ENCODE peak calls at places on chromosomes 3 and 15, in ten cellular contexts. C is activated CD4-positive, alpha-beta T cell treated with anti-CD3 and anti-CD28 coated beads, Interleukin-2, amount 50 U/mL, for 24 hours; L is CD8-positive, alpha-beta T cell; X is NCI-H1105; R is NCI-H446 treated with DMSO at 0.1 percent for 48 hours; E is AG10803; U is NK-92 treated with Interleukin-12 subunit alpha and Interleukin-12 subunit beta, amount 100 ng/mL, for 24 hours; H is aorta; Q is progenitor cell of endocrine pancreas; G is adrenal gland. J is an unnamed sample.

GRCh38 chr15:60589253-60589652 is 110.3 kb upstream of the ICE2 start:
- DNase-seq in C (no peak), L (no peak), X (no peak), R (no peak), E (no peak), U (peak; percentile 41), H (no peak), Q (no peak), G (no peak), J (no peak)

GRCh38 chr3:195886181-195887141 is 21.9 kb downstream of the TNK2 start:
- DNase-seq in C (no peak), L (no peak), X (no peak), R (no peak), E (peak; percentile 73), U (no peak), H (no peak), Q (no peak), G (no peak), J (no peak)

GRCh38 chr15:29790607-29791006 is 31.7 kb downstream of the TJP1 start:
- DNase-seq in C (no peak), L (no peak), X (no peak), R (no peak), E (no peak), U (no peak), H (no peak), Q (no peak), G (no peak), J (no peak)

GRCh38 chr3:27093771-27094170 is 275.4 kb downstream of the NEK10 start:
- DNase-seq in C (no peak), L (no peak), X (no peak), R (no peak), E (no peak), U (no peak), H (no peak), Q (no peak), G (no peak), J (no peak)

GRCh38 chr3:12470680-12471079 is 13.6 kb upstream of the TSEN2 start:
- DNase-seq in C (no peak), L (no peak), X (no peak), R (no peak), E (no peak), U (no peak), H (no peak), Q (no peak), G (no peak), J (no peak)

GRCh38 chr15:80072285-80072684 is 12.8 kb downstream of the ZFAND6 start:
- DNase-seq in C (peak; percentile 10), L (no peak), X (peak; percentile 66), R (peak; percentile 92), E (peak; percentile 87), U (no peak), H (no peak), Q (no peak), G (no peak), J (peak; percentile 94)

GRCh38 chr3:167740961-167741587 is 5.6 kb downstream of the SERPINI1 start:
- DNase-seq in C (no peak), L (peak; percentile 24), X (peak; percentile 20), R (no peak), E (peak; percentile 18), U (no peak), H (no peak), Q (no peak), G (no peak), J (no peak)

GRCh38 chr3:69712933-69713332 is 26.3 kb upstream of the MITF start:
- DNase-seq in C (no peak), L (no peak), X (no peak), R (no peak), E (no peak), U (no peak), H (no peak), Q (no peak), G (no peak), J (no peak)

GRCh38 chr15:85314139-85314538 is 66.3 kb upstream of the AKAP13 start:
- DNase-seq in C (no peak), L (no peak), X (no peak), R (no peak), E (peak; percentile 62), U (no peak), H (no peak), Q (no peak), G (no peak), J (no peak)

GRCh38 chr3:170780955-170781354 is 89.0 kb downstream of the RPL22L1 start:
- DNase-seq in C (no peak), L (no peak), X (no peak), R (no peak), E (peak; percentile 35), U (no peak), H (no peak), Q (no peak), G (no peak), J (no peak)

GRCh38 chr3:126348308-126348920 is 8.8 kb downstream of the KLF15 start:
- DNase-seq in C (no peak), L (peak; percentile 2), X (no peak), R (no peak), E (no peak), U (no peak), H (peak; percentile 40), Q (peak; percentile 8), G (peak; percentile 18), J (no peak)

GRCh38 chr3:58637509-58637908 is 29.1 kb downstream of the FAM3D start:
- DNase-seq in C (no peak), L (no peak), X (no peak), R (no peak), E (no peak), U (no peak), H (no peak), Q (no peak), G (no peak), J (no peak)

GRCh38 chr3:81249540-81250029 is 511.9 kb downstream of the GBE1 start:
- DNase-seq in C (no peak), L (no peak), X (no peak), R (no peak), E (peak; percentile 31), U (no peak), H (no peak), Q (no peak), G (no peak), J (no peak)

GRCh38 chr15:48005921-48006541 is 114.8 kb upstream of the SLC24A5 start:
- DNase-seq in C (no peak), L (no peak), X (no peak), R (no peak), E (peak; percentile 22), U (no peak), H (no peak), Q (no peak), G (no peak), J (no peak)

GRCh38 chr3:129182390-129183180 is 1.1 kb downstream of the CNBP start:
- DNase-seq in C (no peak), L (no peak), X (no peak), R (no peak), E (peak; percentile 66), U (peak; percentile 22), H (no peak), Q (no peak), G (no peak), J (no peak)

GRCh38 chr3:18124501-18124900 is 300.6 kb downstream of the SATB1 start:
- DNase-seq in C (no peak), L (no peak), X (no peak), R (no peak), E (peak; percentile 82), U (no peak), H (no peak), Q (no peak), G (no peak), J (no peak)

GRCh38 chr15:50906954-50907865 is 1.3 kb upstream of the AP4E1 start:
- DNase-seq in C (peak; percentile 81), L (peak; percentile 67), X (no peak), R (no peak), E (no peak), U (peak; percentile 95), H (no peak), Q (no peak), G (no peak), J (no peak)

GRCh38 chr3:23916152-23916885 is 471 bp downstream of the NKIRAS1 start:
- DNase-seq in C (peak; percentile 11), L (no peak), X (no peak), R (no peak), E (peak; percentile 10), U (peak; percentile 27), H (no peak), Q (no peak), G (no peak), J (no peak)

GRCh38 chr3:49173116-49173791 is 1.9 kb downstream of the KLHDC8B start:
- DNase-seq in C (no peak), L (no peak), X (peak; percentile 73), R (no peak), E (no peak), U (no peak), H (no peak), Q (no peak), G (peak; percentile 83), J (no peak)

GRCh38 chr3:89565098-89565497 is 457.7 kb downstream of the EPHA3 start:
- DNase-seq in C (no peak), L (no peak), X (no peak), R (no peak), E (no peak), U (no peak), H (no peak), Q (no peak), G (no peak), J (no peak)

GRCh38 chr3:194351952-194352536 is 916 bp upstream of the CPN2 start:
- DNase-seq in C (no peak), L (no peak), X (no peak), R (no peak), E (no peak), U (no peak), H (no peak), Q (no peak), G (no peak), J (no peak)

GRCh38 chr3:128556949-128557348 is 63.9 kb upstream of the GATA2 start:
- DNase-seq in C (no peak), L (no peak), X (no peak), R (no peak), E (no peak), U (no peak), H (peak; percentile 64), Q (no peak), G (no peak), J (no peak)

GRCh38 chr3:119676020-119676419 is 1.2 kb downstream of the COX17 start:
- DNase-seq in C (no peak), L (no peak), X (no peak), R (no peak), E (no peak), U (no peak), H (no peak), Q (no peak), G (no peak), J (no peak)

GRCh38 chr15:38440353-38441129 is 13.4 kb upstream of the FAM98B start:
- DNase-seq in C (peak; percentile 48), L (peak; percentile 55), X (peak; percentile 21), R (no peak), E (peak; percentile 59), U (no peak), H (no peak), Q (peak; percentile 32), G (peak; percentile 47), J (peak; percentile 61)

GRCh38 chr3:40930772-40931171 is 268.5 kb upstream of the CTNNB1 start:
- DNase-seq in C (no peak), L (no peak), X (no peak), R (no peak), E (no peak), U (no peak), H (no peak), Q (no peak), G (no peak), J (no peak)

GRCh38 chr3:46947981-46948791 is 28.4 kb downstream of the CCDC12 start:
- DNase-seq in C (peak; percentile 53), L (peak; percentile 76), X (no peak), R (no peak), E (no peak), U (peak; percentile 49), H (no peak), Q (no peak), G (peak; percentile 91), J (no peak)

GRCh38 chr3:174548841-174549623 is 310.1 kb upstream of the NAALADL2 start:
- DNase-seq in C (no peak), L (no peak), X (no peak), R (no peak), E (no peak), U (no peak), H (no peak), Q (no peak), G (no peak), J (no peak)

GRCh38 chr15:38610748-38611147 is 46.1 kb upstream of the RASGRP1 start:
- DNase-seq in C (no peak), L (no peak), X (no peak), R (no peak), E (no peak), U (no peak), H (no peak), Q (no peak), G (no peak), J (no peak)

J was measured in NCI-H1436 treated with DMSO at 0.1 percent for 48 hours.